ENCODE peak calls at places on chromosomes 12 and 14, in eight cellular contexts. One of them, this sample, is unnamed.

GRCh38 chr12:26648584-26648983 is 184.4 kb downstream of the ITPR2 start:
- DNase-seq in fibroblast of the conjunctiva: no peak
- DNase-seq in brain microvascular endothelial cell: peak
- DNase-seq in SW 1271: peak
- DNase-seq in endothelial cell: no peak
- DNase-seq in left lobe of liver: no peak
- DNase-seq in NCI-H510A treated with DMSO at 0.1 percent for 48 hours: no peak
- DNase-seq in body of pancreas: no peak
- DNase-seq in this sample: no peak

GRCh38 chr12:69097619-69098368 is 141.6 kb upstream of the CPSF6 start:
- DNase-seq in left lobe of liver: no peak
- DNase-seq in body of pancreas: no peak
- DNase-seq in brain microvascular endothelial cell: peak
- DNase-seq in NCI-H510A treated with DMSO at 0.1 percent for 48 hours: no peak
- DNase-seq in fibroblast of the conjunctiva: peak
- DNase-seq in SW 1271: no peak
- DNase-seq in endothelial cell: no peak
- DNase-seq in this sample: no peak

GRCh38 chr14:36665887-36666415 is 4.3 kb downstream of the PAX9 start:
- DNase-seq in left lobe of liver: no peak
- DNase-seq in brain microvascular endothelial cell: no peak
- DNase-seq in body of pancreas: no peak
- DNase-seq in endothelial cell: no peak
- DNase-seq in NCI-H510A treated with DMSO at 0.1 percent for 48 hours: peak
- DNase-seq in SW 1271: no peak
- DNase-seq in fibroblast of the conjunctiva: no peak
- DNase-seq in this sample: no peak

GRCh38 chr14:64604854-64605253 is 55.1 kb downstream of the PPP1R36 start:
- DNase-seq in SW 1271: no peak
- DNase-seq in endothelial cell: no peak
- DNase-seq in NCI-H510A treated with DMSO at 0.1 percent for 48 hours: no peak
- DNase-seq in left lobe of liver: no peak
- DNase-seq in body of pancreas: no peak
- DNase-seq in brain microvascular endothelial cell: no peak
- DNase-seq in fibroblast of the conjunctiva: no peak
- DNase-seq in this sample: no peak

GRCh38 chr14:28745176-28745575 is 21.4 kb upstream of the FOXG1 start:
- DNase-seq in NCI-H510A treated with DMSO at 0.1 percent for 48 hours: no peak
- DNase-seq in brain microvascular endothelial cell: no peak
- DNase-seq in fibroblast of the conjunctiva: no peak
- DNase-seq in left lobe of liver: no peak
- DNase-seq in SW 1271: no peak
- DNase-seq in body of pancreas: no peak
- DNase-seq in endothelial cell: no peak
- DNase-seq in this sample: no peak

GRCh38 chr12:84397279-84397678 is 515.3 kb downstream of the SLC6A15 start:
- DNase-seq in fibroblast of the conjunctiva: peak
- DNase-seq in NCI-H510A treated with DMSO at 0.1 percent for 48 hours: peak
- DNase-seq in endothelial cell: no peak
- DNase-seq in SW 1271: no peak
- DNase-seq in brain microvascular endothelial cell: no peak
- DNase-seq in body of pancreas: no peak
- DNase-seq in left lobe of liver: no peak
- DNase-seq in this sample: no peak

GRCh38 chr14:56494167-56494566 is 85.4 kb upstream of the TMEM260 start:
- DNase-seq in fibroblast of the conjunctiva: no peak
- DNase-seq in brain microvascular endothelial cell: no peak
- DNase-seq in body of pancreas: no peak
- DNase-seq in NCI-H510A treated with DMSO at 0.1 percent for 48 hours: no peak
- DNase-seq in SW 1271: no peak
- DNase-seq in left lobe of liver: no peak
- DNase-seq in endothelial cell: no peak
- DNase-seq in this sample: no peak

GRCh38 chr12:87952850-87953249 is 76.4 kb downstream of the C12orf50 start:
- DNase-seq in body of pancreas: no peak
- DNase-seq in brain microvascular endothelial cell: no peak
- DNase-seq in NCI-H510A treated with DMSO at 0.1 percent for 48 hours: peak
- DNase-seq in left lobe of liver: no peak
- DNase-seq in endothelial cell: no peak
- DNase-seq in fibroblast of the conjunctiva: no peak
- DNase-seq in SW 1271: no peak
- DNase-seq in this sample: no peak

GRCh38 chr12:63978519-63978918 is 134.0 kb downstream of the SRGAP1 start:
- DNase-seq in endothelial cell: no peak
- DNase-seq in body of pancreas: no peak
- DNase-seq in left lobe of liver: no peak
- DNase-seq in NCI-H510A treated with DMSO at 0.1 percent for 48 hours: no peak
- DNase-seq in brain microvascular endothelial cell: peak
- DNase-seq in fibroblast of the conjunctiva: no peak
- DNase-seq in SW 1271: peak
- DNase-seq in this sample: no peak

This sample was measured in thyroid gland.